ENCODE peak calls at places on chromosomes 13 and 19, in nine cellular contexts. H, X, D, Q, E, S, R, P and T are unnamed samples.

GRCh38 chr19:51821921-51822716 is 27.2 kb downstream of the FPR3 start:
- DNase-seq in H (no peak), X (no peak), D (no peak), Q (no peak), E (no peak), S (no peak), R (no peak), P (no peak), T (no peak)

GRCh38 chr19:50728084-50728737 is 5.0 kb downstream of the CLEC11A start:
- DNase-seq in H (peak), X (no peak), D (peak), Q (no peak), E (no peak), S (peak), R (peak), P (no peak), T (peak)

GRCh38 chr13:93244141-93244917 is 17.7 kb downstream of the GPC6 start:
- DNase-seq in H (no peak), X (no peak), D (no peak), Q (no peak), E (no peak), S (no peak), R (no peak), P (no peak), T (no peak)

GRCh38 chr19:6033744-6034264 is 55.9 kb upstream of the RANBP3 start:
- DNase-seq in H (no peak), X (no peak), D (no peak), Q (no peak), E (no peak), S (no peak), R (no peak), P (no peak), T (no peak)

GRCh38 chr19:54191671-54192453 is 754 bp downstream of the TSEN34 start:
- DNase-seq in H (no peak), X (peak), D (no peak), Q (no peak), E (no peak), S (no peak), R (no peak), P (no peak), T (no peak)

GRCh38 chr19:54523403-54523802 is 20.8 kb downstream of the LAIR2 start:
- DNase-seq in H (no peak), X (no peak), D (no peak), Q (no peak), E (no peak), S (peak), R (no peak), P (no peak), T (no peak)

GRCh38 chr13:55234311-55234710 is 1906.4 kb upstream of the PRR20A start:
- DNase-seq in H (no peak), X (no peak), D (no peak), Q (no peak), E (no peak), S (no peak), R (no peak), P (no peak), T (no peak)

GRCh38 chr13:49604570-49604969 is 19.2 kb upstream of the RCBTB1 start:
- DNase-seq in H (no peak), X (no peak), D (no peak), Q (no peak), E (no peak), S (no peak), R (no peak), P (no peak), T (no peak)

GRCh38 chr13:101447852-101448251 is 4.6 kb upstream of the ITGBL1 start:
- DNase-seq in H (no peak), X (no peak), D (no peak), Q (no peak), E (no peak), S (no peak), R (no peak), P (no peak), T (no peak)

GRCh38 chr19:48646192-48646911 is 365 bp upstream of the CA11 start:
- DNase-seq in H (peak), X (peak), D (peak), Q (peak), E (peak), S (peak), R (peak), P (peak), T (peak)

GRCh38 chr13:99930925-99931324 is 40.6 kb downstream of the ZIC5 start:
- DNase-seq in H (no peak), X (no peak), D (no peak), Q (no peak), E (no peak), S (no peak), R (no peak), P (no peak), T (no peak)

GRCh38 chr19:17348700-17349099 is 11.3 kb downstream of the GTPBP3 start:
- DNase-seq in H (no peak), X (peak), D (no peak), Q (no peak), E (no peak), S (no peak), R (no peak), P (no peak), T (peak)

GRCh38 chr13:89902223-89902622 is 1445.3 kb upstream of the MIR17HG start:
- DNase-seq in H (no peak), X (no peak), D (no peak), Q (no peak), E (no peak), S (no peak), R (no peak), P (no peak), T (no peak)

GRCh38 chr19:4042731-4043082 is 24.0 kb downstream of the ZBTB7A start:
- DNase-seq in H (no peak), X (no peak), D (no peak), Q (no peak), E (no peak), S (no peak), R (no peak), P (no peak), T (peak)

GRCh38 chr13:93472897-93473296 is 246.3 kb downstream of the GPC6 start:
- DNase-seq in H (no peak), X (no peak), D (no peak), Q (no peak), E (no peak), S (no peak), R (no peak), P (no peak), T (no peak)

GRCh38 chr19:16111909-16112752 is 442 bp downstream of the RAB8A start:
- DNase-seq in H (no peak), X (no peak), D (no peak), Q (no peak), E (no peak), S (no peak), R (no peak), P (no peak), T (no peak)

GRCh38 chr13:48403151-48403631 is 9.7 kb downstream of the LPAR6 start:
- DNase-seq in H (no peak), X (no peak), D (no peak), Q (no peak), E (no peak), S (peak), R (no peak), P (no peak), T (no peak)

GRCh38 chr19:15166700-15167099 is 34.1 kb downstream of the NOTCH3 start:
- DNase-seq in H (no peak), X (no peak), D (no peak), Q (no peak), E (no peak), S (no peak), R (no peak), P (no peak), T (peak)

GRCh38 chr13:20718958-20719566 is 15.6 kb downstream of the IL17D start:
- DNase-seq in H (no peak), X (no peak), D (no peak), Q (no peak), E (no peak), S (no peak), R (no peak), P (no peak), T (no peak)

GRCh38 chr13:34364633-34365032 is 546.7 kb downstream of the RFC3 start:
- DNase-seq in H (no peak), X (no peak), D (no peak), Q (no peak), E (no peak), S (no peak), R (no peak), P (no peak), T (no peak)

GRCh38 chr19:53881482-53882390 is at the start of gene PRKCG:
- DNase-seq in H (no peak), X (peak), D (peak), Q (peak), E (peak), S (peak), R (no peak), P (peak), T (peak)

GRCh38 chr19:46287585-46287984 is 9.3 kb upstream of the HIF3A start:
- DNase-seq in H (no peak), X (no peak), D (no peak), Q (no peak), E (no peak), S (no peak), R (no peak), P (no peak), T (peak)

GRCh38 chr19:49772850-49773432 is 6.1 kb downstream of the AP2A1 start:
- DNase-seq in H (no peak), X (no peak), D (no peak), Q (no peak), E (no peak), S (no peak), R (no peak), P (no peak), T (peak)

GRCh38 chr13:41533676-41534075 is 76.3 kb downstream of the RGCC start:
- DNase-seq in H (no peak), X (no peak), D (no peak), Q (no peak), E (no peak), S (no peak), R (no peak), P (no peak), T (no peak)

GRCh38 chr13:73714522-73714921 is 419.7 kb downstream of the KLF12 start:
- DNase-seq in H (no peak), X (no peak), D (no peak), Q (no peak), E (no peak), S (no peak), R (no peak), P (no peak), T (no peak)

GRCh38 chr19:1081301-1082164 is 13.6 kb downstream of the POLR2E start:
- DNase-seq in H (no peak), X (no peak), D (no peak), Q (no peak), E (no peak), S (no peak), R (no peak), P (no peak), T (peak)

GRCh38 chr19:35468637-35469036 is 20.6 kb downstream of the FFAR2 start:
- DNase-seq in H (peak), X (peak), D (peak), Q (peak), E (peak), S (peak), R (peak), P (no peak), T (peak)

GRCh38 chr13:83709751-83710515 is 172.3 kb downstream of the SLITRK1 start:
- DNase-seq in H (no peak), X (no peak), D (no peak), Q (no peak), E (no peak), S (no peak), R (no peak), P (no peak), T (no peak)

GRCh38 chr19:40217027-40217810 is 965 bp downstream of the TTC9B start:
- DNase-seq in H (no peak), X (peak), D (no peak), Q (no peak), E (no peak), S (no peak), R (no peak), P (peak), T (peak)

GRCh38 chr13:42849200-42849599 is 67.8 kb downstream of the FAM216B start:
- DNase-seq in H (no peak), X (no peak), D (no peak), Q (no peak), E (no peak), S (no peak), R (no peak), P (no peak), T (no peak)

GRCh38 chr13:102825921-102826706 is 19.7 kb upstream of the ERCC5 start:
- DNase-seq in H (no peak), X (no peak), D (no peak), Q (no peak), E (no peak), S (no peak), R (no peak), P (no peak), T (peak)